ENCODE peak calls at places on chromosome 9, in five cellular contexts. One of them, this sample, is unnamed.

GRCh38 chr9:129888809-129889460 is 53.7 kb downstream of the USP20 start:
- DNase-seq in stimulated activated CD4-positive, alpha-beta T cell treated with anti-CD3 and anti-CD28 coated beads, TNF-alpha, amount 100 ng/mL, for 4 hours: no peak
- DNase-seq in cerebellar nuclear complex: no peak
- DNase-seq in caudate nucleus: no peak
- DNase-seq in C1 segment of cervical spinal cord: no peak
- DNase-seq in this sample: no peak

GRCh38 chr9:133733421-133734250 is 4.5 kb downstream of the SARDH start:
- DNase-seq in caudate nucleus: no peak
- DNase-seq in C1 segment of cervical spinal cord: no peak
- DNase-seq in cerebellar nuclear complex: no peak
- DNase-seq in stimulated activated CD4-positive, alpha-beta T cell treated with anti-CD3 and anti-CD28 coated beads, TNF-alpha, amount 100 ng/mL, for 4 hours: no peak
- DNase-seq in this sample: no peak

GRCh38 chr9:17906204-17906840 is 327.5 kb downstream of the SH3GL2 start:
- DNase-seq in caudate nucleus: peak
- DNase-seq in stimulated activated CD4-positive, alpha-beta T cell treated with anti-CD3 and anti-CD28 coated beads, TNF-alpha, amount 100 ng/mL, for 4 hours: no peak
- DNase-seq in C1 segment of cervical spinal cord: no peak
- DNase-seq in cerebellar nuclear complex: no peak
- DNase-seq in this sample: no peak

GRCh38 chr9:89804766-89805531 is 200.1 kb downstream of the GADD45G start:
- DNase-seq in stimulated activated CD4-positive, alpha-beta T cell treated with anti-CD3 and anti-CD28 coated beads, TNF-alpha, amount 100 ng/mL, for 4 hours: no peak
- DNase-seq in C1 segment of cervical spinal cord: no peak
- DNase-seq in caudate nucleus: no peak
- DNase-seq in cerebellar nuclear complex: no peak
- DNase-seq in this sample: no peak

GRCh38 chr9:72592501-72593403 is 71.3 kb downstream of the TMC1 start:
- DNase-seq in C1 segment of cervical spinal cord: peak
- DNase-seq in stimulated activated CD4-positive, alpha-beta T cell treated with anti-CD3 and anti-CD28 coated beads, TNF-alpha, amount 100 ng/mL, for 4 hours: no peak
- DNase-seq in caudate nucleus: no peak
- DNase-seq in cerebellar nuclear complex: no peak
- DNase-seq in this sample: no peak

GRCh38 chr9:116543731-116544400 is 143.2 kb upstream of the TRIM32 start:
- DNase-seq in caudate nucleus: no peak
- DNase-seq in C1 segment of cervical spinal cord: no peak
- DNase-seq in stimulated activated CD4-positive, alpha-beta T cell treated with anti-CD3 and anti-CD28 coated beads, TNF-alpha, amount 100 ng/mL, for 4 hours: no peak
- DNase-seq in cerebellar nuclear complex: no peak
- DNase-seq in this sample: peak

GRCh38 chr9:72539824-72540347 is 18.5 kb downstream of the TMC1 start:
- DNase-seq in cerebellar nuclear complex: no peak
- DNase-seq in C1 segment of cervical spinal cord: no peak
- DNase-seq in stimulated activated CD4-positive, alpha-beta T cell treated with anti-CD3 and anti-CD28 coated beads, TNF-alpha, amount 100 ng/mL, for 4 hours: no peak
- DNase-seq in caudate nucleus: no peak
- DNase-seq in this sample: no peak

GRCh38 chr9:11457809-11458785 is 845.3 kb upstream of the PTPRD start:
- DNase-seq in C1 segment of cervical spinal cord: no peak
- DNase-seq in caudate nucleus: no peak
- DNase-seq in stimulated activated CD4-positive, alpha-beta T cell treated with anti-CD3 and anti-CD28 coated beads, TNF-alpha, amount 100 ng/mL, for 4 hours: no peak
- DNase-seq in cerebellar nuclear complex: no peak
- DNase-seq in this sample: no peak

GRCh38 chr9:38642951-38643350 is 22.6 kb upstream of the ANKRD18A start:
- DNase-seq in caudate nucleus: no peak
- DNase-seq in C1 segment of cervical spinal cord: no peak
- DNase-seq in cerebellar nuclear complex: no peak
- DNase-seq in stimulated activated CD4-positive, alpha-beta T cell treated with anti-CD3 and anti-CD28 coated beads, TNF-alpha, amount 100 ng/mL, for 4 hours: no peak
- DNase-seq in this sample: no peak

GRCh38 chr9:134681061-134681661 is 39.6 kb downstream of the COL5A1 start:
- DNase-seq in caudate nucleus: no peak
- DNase-seq in cerebellar nuclear complex: no peak
- DNase-seq in C1 segment of cervical spinal cord: no peak
- DNase-seq in stimulated activated CD4-positive, alpha-beta T cell treated with anti-CD3 and anti-CD28 coated beads, TNF-alpha, amount 100 ng/mL, for 4 hours: no peak
- DNase-seq in this sample: no peak

GRCh38 chr9:93585259-93585658 is 8.9 kb downstream of the PHF2 start:
- DNase-seq in C1 segment of cervical spinal cord: no peak
- DNase-seq in caudate nucleus: no peak
- DNase-seq in stimulated activated CD4-positive, alpha-beta T cell treated with anti-CD3 and anti-CD28 coated beads, TNF-alpha, amount 100 ng/mL, for 4 hours: no peak
- DNase-seq in cerebellar nuclear complex: no peak
- DNase-seq in this sample: peak

GRCh38 chr9:107336718-107337360 is 53.8 kb downstream of the RAD23B start:
- DNase-seq in cerebellar nuclear complex: no peak
- DNase-seq in stimulated activated CD4-positive, alpha-beta T cell treated with anti-CD3 and anti-CD28 coated beads, TNF-alpha, amount 100 ng/mL, for 4 hours: no peak
- DNase-seq in caudate nucleus: no peak
- DNase-seq in C1 segment of cervical spinal cord: peak
- DNase-seq in this sample: peak

GRCh38 chr9:112494153-112494552 is 7.5 kb downstream of the KIAA1958 start:
- DNase-seq in cerebellar nuclear complex: no peak
- DNase-seq in C1 segment of cervical spinal cord: no peak
- DNase-seq in stimulated activated CD4-positive, alpha-beta T cell treated with anti-CD3 and anti-CD28 coated beads, TNF-alpha, amount 100 ng/mL, for 4 hours: no peak
- DNase-seq in caudate nucleus: no peak
- DNase-seq in this sample: no peak

GRCh38 chr9:108779506-108779905 is 76.3 kb downstream of the ACTL7B start:
- DNase-seq in cerebellar nuclear complex: no peak
- DNase-seq in stimulated activated CD4-positive, alpha-beta T cell treated with anti-CD3 and anti-CD28 coated beads, TNF-alpha, amount 100 ng/mL, for 4 hours: no peak
- DNase-seq in C1 segment of cervical spinal cord: peak
- DNase-seq in caudate nucleus: no peak
- DNase-seq in this sample: no peak

GRCh38 chr9:96109718-96110351 is 192.1 kb downstream of the HSD17B3 start:
- DNase-seq in stimulated activated CD4-positive, alpha-beta T cell treated with anti-CD3 and anti-CD28 coated beads, TNF-alpha, amount 100 ng/mL, for 4 hours: no peak
- DNase-seq in caudate nucleus: no peak
- DNase-seq in cerebellar nuclear complex: no peak
- DNase-seq in C1 segment of cervical spinal cord: no peak
- DNase-seq in this sample: no peak

GRCh38 chr9:7216004-7216821 is 458.4 kb downstream of the KDM4C start:
- DNase-seq in cerebellar nuclear complex: no peak
- DNase-seq in C1 segment of cervical spinal cord: no peak
- DNase-seq in stimulated activated CD4-positive, alpha-beta T cell treated with anti-CD3 and anti-CD28 coated beads, TNF-alpha, amount 100 ng/mL, for 4 hours: no peak
- DNase-seq in caudate nucleus: no peak
- DNase-seq in this sample: no peak

GRCh38 chr9:110123364-110124095 is 84.4 kb downstream of the C9orf152 start:
- DNase-seq in caudate nucleus: no peak
- DNase-seq in cerebellar nuclear complex: no peak
- DNase-seq in stimulated activated CD4-positive, alpha-beta T cell treated with anti-CD3 and anti-CD28 coated beads, TNF-alpha, amount 100 ng/mL, for 4 hours: no peak
- DNase-seq in C1 segment of cervical spinal cord: no peak
- DNase-seq in this sample: no peak

GRCh38 chr9:126287467-126287866 is 39.2 kb upstream of the MVB12B start:
- DNase-seq in caudate nucleus: no peak
- DNase-seq in C1 segment of cervical spinal cord: no peak
- DNase-seq in stimulated activated CD4-positive, alpha-beta T cell treated with anti-CD3 and anti-CD28 coated beads, TNF-alpha, amount 100 ng/mL, for 4 hours: no peak
- DNase-seq in cerebellar nuclear complex: no peak
- DNase-seq in this sample: peak

GRCh38 chr9:99118782-99119466 is 14.0 kb downstream of the TGFBR1 start:
- DNase-seq in stimulated activated CD4-positive, alpha-beta T cell treated with anti-CD3 and anti-CD28 coated beads, TNF-alpha, amount 100 ng/mL, for 4 hours: no peak
- DNase-seq in caudate nucleus: no peak
- DNase-seq in cerebellar nuclear complex: no peak
- DNase-seq in C1 segment of cervical spinal cord: no peak
- DNase-seq in this sample: no peak

GRCh38 chr9:38362912-38363588 is 29.5 kb upstream of the ALDH1B1 start:
- DNase-seq in caudate nucleus: no peak
- DNase-seq in C1 segment of cervical spinal cord: peak
- DNase-seq in cerebellar nuclear complex: no peak
- DNase-seq in stimulated activated CD4-positive, alpha-beta T cell treated with anti-CD3 and anti-CD28 coated beads, TNF-alpha, amount 100 ng/mL, for 4 hours: no peak
- DNase-seq in this sample: no peak

GRCh38 chr9:112194969-112195431 is 19.9 kb upstream of the SUSD1 start:
- DNase-seq in stimulated activated CD4-positive, alpha-beta T cell treated with anti-CD3 and anti-CD28 coated beads, TNF-alpha, amount 100 ng/mL, for 4 hours: no peak
- DNase-seq in caudate nucleus: no peak
- DNase-seq in C1 segment of cervical spinal cord: no peak
- DNase-seq in cerebellar nuclear complex: no peak
- DNase-seq in this sample: no peak

GRCh38 chr9:79224672-79225433 is 346.9 kb upstream of the TLE4 start:
- DNase-seq in caudate nucleus: no peak
- DNase-seq in C1 segment of cervical spinal cord: no peak
- DNase-seq in cerebellar nuclear complex: no peak
- DNase-seq in stimulated activated CD4-positive, alpha-beta T cell treated with anti-CD3 and anti-CD28 coated beads, TNF-alpha, amount 100 ng/mL, for 4 hours: no peak
- DNase-seq in this sample: no peak

GRCh38 chr9:123357748-123358059 is 1.7 kb downstream of the CRB2 start:
- DNase-seq in caudate nucleus: no peak
- DNase-seq in stimulated activated CD4-positive, alpha-beta T cell treated with anti-CD3 and anti-CD28 coated beads, TNF-alpha, amount 100 ng/mL, for 4 hours: no peak
- DNase-seq in cerebellar nuclear complex: no peak
- DNase-seq in C1 segment of cervical spinal cord: peak
- DNase-seq in this sample: no peak

GRCh38 chr9:91720746-91721705 is 229.0 kb downstream of the ROR2 start:
- DNase-seq in stimulated activated CD4-positive, alpha-beta T cell treated with anti-CD3 and anti-CD28 coated beads, TNF-alpha, amount 100 ng/mL, for 4 hours: no peak
- DNase-seq in C1 segment of cervical spinal cord: no peak
- DNase-seq in caudate nucleus: no peak
- DNase-seq in cerebellar nuclear complex: no peak
- DNase-seq in this sample: peak